ENCODE peak calls at places on chromosome 5, in six cellular contexts. One of them, this sample, is unnamed.

GRCh38 chr5:96868603-96869371 is 7.5 kb upstream of the ERAP2 start:
- DNase-seq in foreskin fibroblast: peak
- DNase-seq in RWPE2: no peak
- DNase-seq in Caco-2: peak
- DNase-seq in HepG2: peak
- DNase-seq in stomach: no peak
- DNase-seq in this sample: peak

GRCh38 chr5:43121565-43122484 is 1.1 kb downstream of the ZNF131 start:
- DNase-seq in foreskin fibroblast: peak
- DNase-seq in RWPE2: no peak
- DNase-seq in Caco-2: peak
- DNase-seq in HepG2: peak
- DNase-seq in stomach: no peak
- DNase-seq in this sample: peak

GRCh38 chr5:159638481-159638880 is 277.8 kb upstream of the ADRA1B start:
- DNase-seq in foreskin fibroblast: no peak
- DNase-seq in RWPE2: no peak
- DNase-seq in Caco-2: no peak
- DNase-seq in HepG2: no peak
- DNase-seq in stomach: no peak
- DNase-seq in this sample: no peak

GRCh38 chr5:149615976-149616375 is 34.7 kb downstream of the ARHGEF37 start:
- DNase-seq in foreskin fibroblast: no peak
- DNase-seq in RWPE2: no peak
- DNase-seq in Caco-2: no peak
- DNase-seq in HepG2: no peak
- DNase-seq in stomach: no peak
- DNase-seq in this sample: no peak

GRCh38 chr5:78705826-78706225 is 57.3 kb upstream of the LHFPL2 start:
- DNase-seq in foreskin fibroblast: no peak
- DNase-seq in RWPE2: no peak
- DNase-seq in Caco-2: no peak
- DNase-seq in HepG2: no peak
- DNase-seq in stomach: no peak
- DNase-seq in this sample: no peak

GRCh38 chr5:132901730-132902129 is 28.3 kb downstream of the LEAP2 start:
- DNase-seq in foreskin fibroblast: no peak
- DNase-seq in RWPE2: no peak
- DNase-seq in Caco-2: no peak
- DNase-seq in HepG2: no peak
- DNase-seq in stomach: no peak
- DNase-seq in this sample: no peak

GRCh38 chr5:127486471-127486870 is 31.0 kb upstream of the PRRC1 start:
- DNase-seq in foreskin fibroblast: no peak
- DNase-seq in RWPE2: no peak
- DNase-seq in Caco-2: no peak
- DNase-seq in HepG2: no peak
- DNase-seq in stomach: no peak
- DNase-seq in this sample: no peak

GRCh38 chr5:133703935-133704334 is 91.6 kb upstream of the FSTL4 start:
- DNase-seq in foreskin fibroblast: no peak
- DNase-seq in RWPE2: no peak
- DNase-seq in Caco-2: no peak
- DNase-seq in HepG2: no peak
- DNase-seq in stomach: no peak
- DNase-seq in this sample: no peak

GRCh38 chr5:20367178-20367577 is 379.2 kb upstream of the CDH18 start:
- DNase-seq in foreskin fibroblast: no peak
- DNase-seq in RWPE2: no peak
- DNase-seq in Caco-2: no peak
- DNase-seq in HepG2: no peak
- DNase-seq in stomach: peak
- DNase-seq in this sample: no peak

GRCh38 chr5:139646111-139646510 is 2.0 kb upstream of the CXXC5 start:
- DNase-seq in foreskin fibroblast: no peak
- DNase-seq in RWPE2: peak
- DNase-seq in Caco-2: no peak
- DNase-seq in HepG2: no peak
- DNase-seq in stomach: no peak
- DNase-seq in this sample: no peak

GRCh38 chr5:168592014-168592368 is 12.8 kb upstream of the PANK3 start:
- DNase-seq in foreskin fibroblast: peak
- DNase-seq in RWPE2: no peak
- DNase-seq in Caco-2: peak
- DNase-seq in HepG2: peak
- DNase-seq in stomach: peak
- DNase-seq in this sample: no peak

GRCh38 chr5:150038547-150038946 is 38.0 kb downstream of the HMGXB3 start:
- DNase-seq in foreskin fibroblast: no peak
- DNase-seq in RWPE2: no peak
- DNase-seq in Caco-2: no peak
- DNase-seq in HepG2: no peak
- DNase-seq in stomach: no peak
- DNase-seq in this sample: no peak

GRCh38 chr5:160438316-160439204 is 16.9 kb downstream of the PTTG1 start:
- DNase-seq in foreskin fibroblast: peak
- DNase-seq in RWPE2: no peak
- DNase-seq in Caco-2: peak
- DNase-seq in HepG2: peak
- DNase-seq in stomach: peak
- DNase-seq in this sample: no peak

GRCh38 chr5:36450229-36451024 is 148.7 kb upstream of the RANBP3L start:
- DNase-seq in foreskin fibroblast: peak
- DNase-seq in RWPE2: no peak
- DNase-seq in Caco-2: no peak
- DNase-seq in HepG2: no peak
- DNase-seq in stomach: no peak
- DNase-seq in this sample: no peak

GRCh38 chr5:116045821-116046220 is 13.5 kb downstream of the ARL14EPL start:
- DNase-seq in foreskin fibroblast: no peak
- DNase-seq in RWPE2: no peak
- DNase-seq in Caco-2: no peak
- DNase-seq in HepG2: no peak
- DNase-seq in stomach: no peak
- DNase-seq in this sample: no peak

GRCh38 chr5:59358497-59358896 is 535.0 kb downstream of the PDE4D start:
- DNase-seq in foreskin fibroblast: no peak
- DNase-seq in RWPE2: no peak
- DNase-seq in Caco-2: no peak
- DNase-seq in HepG2: no peak
- DNase-seq in stomach: no peak
- DNase-seq in this sample: no peak

GRCh38 chr5:138149530-138149929 is 10.3 kb upstream of the NME5 start:
- DNase-seq in foreskin fibroblast: peak
- DNase-seq in RWPE2: no peak
- DNase-seq in Caco-2: peak
- DNase-seq in HepG2: no peak
- DNase-seq in stomach: no peak
- DNase-seq in this sample: no peak
- TF ChIP-seq CTCF in foreskin fibroblast: no peak
- TF ChIP-seq CTCF in RWPE2: no peak
- TF ChIP-seq CTCF in Caco-2: no peak
- TF ChIP-seq CTCF in HepG2: no peak
- TF ChIP-seq CTCF in stomach: no peak
- TF ChIP-seq CTCF in this sample: no peak

GRCh38 chr5:111757582-111758283 is 739 bp upstream of the NREP start:
- DNase-seq in foreskin fibroblast: peak
- DNase-seq in RWPE2: peak
- DNase-seq in Caco-2: peak
- DNase-seq in HepG2: peak
- DNase-seq in stomach: peak
- DNase-seq in this sample: peak

GRCh38 chr5:111755942-111756353 is 1.0 kb downstream of the NREP start:
- DNase-seq in foreskin fibroblast: no peak
- DNase-seq in RWPE2: no peak
- DNase-seq in Caco-2: no peak
- DNase-seq in HepG2: no peak
- DNase-seq in stomach: no peak
- DNase-seq in this sample: no peak

GRCh38 chr5:111755264-111755941 is 1.6 kb downstream of the NREP start:
- DNase-seq in foreskin fibroblast: no peak
- DNase-seq in RWPE2: no peak
- DNase-seq in Caco-2: no peak
- DNase-seq in HepG2: no peak
- DNase-seq in stomach: no peak
- DNase-seq in this sample: no peak

GRCh38 chr5:111758284-111758628 is 1.3 kb upstream of the NREP start:
- DNase-seq in foreskin fibroblast: no peak
- DNase-seq in RWPE2: no peak
- DNase-seq in Caco-2: no peak
- DNase-seq in HepG2: no peak
- DNase-seq in stomach: no peak
- DNase-seq in this sample: no peak

GRCh38 chr5:111756701-111757581 is at the start of gene NREP:
- DNase-seq in foreskin fibroblast: peak
- DNase-seq in RWPE2: peak
- DNase-seq in Caco-2: peak
- DNase-seq in HepG2: peak
- DNase-seq in stomach: peak
- DNase-seq in this sample: no peak
- TF ChIP-seq CTCF in foreskin fibroblast: peak
- TF ChIP-seq CTCF in RWPE2: peak
- TF ChIP-seq CTCF in Caco-2: peak
- TF ChIP-seq CTCF in HepG2: no peak
- TF ChIP-seq CTCF in stomach: no peak
- TF ChIP-seq CTCF in this sample: no peak

DNA sequence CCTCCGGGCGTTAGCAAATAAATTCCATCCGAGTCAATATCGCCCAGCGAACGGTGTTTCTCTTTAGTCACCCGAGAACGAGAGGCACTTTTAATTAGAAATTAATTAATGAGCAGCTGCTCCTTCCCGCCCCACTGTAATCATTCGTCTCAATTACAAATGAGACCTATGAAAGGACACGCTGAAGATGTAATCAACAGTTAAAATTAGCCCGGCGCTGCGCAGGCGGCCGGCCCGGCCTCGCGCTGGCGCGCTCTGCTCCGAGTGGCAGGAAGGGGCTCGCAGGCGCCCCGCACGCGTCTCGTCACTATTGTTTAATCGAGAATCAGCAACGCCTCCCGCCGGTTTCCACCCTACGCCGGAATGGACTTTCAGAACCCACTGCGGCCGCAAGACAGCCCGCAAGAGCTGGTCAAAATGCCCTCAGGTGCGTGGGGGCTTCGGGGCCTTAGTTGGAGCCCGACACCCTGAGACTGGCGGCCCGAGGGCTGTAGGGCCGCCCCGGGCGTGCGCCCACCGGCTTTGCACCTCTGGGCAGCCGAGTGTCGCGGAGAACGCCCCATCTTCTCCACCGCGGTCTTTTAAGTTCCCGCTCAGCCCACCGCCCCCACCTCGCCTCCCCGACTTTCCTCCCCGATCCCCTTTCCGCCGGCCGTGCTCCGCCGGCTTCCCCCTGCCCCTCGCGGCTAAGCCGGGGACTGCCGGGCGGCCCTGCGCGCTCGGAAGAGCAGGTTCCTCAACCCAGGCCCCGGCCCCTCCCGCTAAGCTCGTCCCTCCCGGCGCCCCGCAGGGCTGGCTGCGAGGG is 597 bp upstream of the IRX4 start:
- DNase-seq in foreskin fibroblast: no peak
- DNase-seq in RWPE2: peak
- DNase-seq in Caco-2: no peak
- DNase-seq in HepG2: no peak
- DNase-seq in stomach: no peak
- DNase-seq in this sample: no peak
- TF ChIP-seq CTCF in foreskin fibroblast: no peak
- TF ChIP-seq CTCF in RWPE2: peak
- TF ChIP-seq CTCF in Caco-2: no peak
- TF ChIP-seq CTCF in HepG2: no peak
- TF ChIP-seq CTCF in stomach: no peak
- TF ChIP-seq CTCF in this sample: no peak

GRCh38 chr5:143008809-143009521 is 238.8 kb downstream of the ARHGAP26 start:
- DNase-seq in foreskin fibroblast: peak
- DNase-seq in RWPE2: peak
- DNase-seq in Caco-2: no peak
- DNase-seq in HepG2: no peak
- DNase-seq in stomach: peak
- DNase-seq in this sample: peak
- TF ChIP-seq CTCF in foreskin fibroblast: no peak
- TF ChIP-seq CTCF in RWPE2: peak
- TF ChIP-seq CTCF in Caco-2: no peak
- TF ChIP-seq CTCF in HepG2: no peak
- TF ChIP-seq CTCF in stomach: no peak
- TF ChIP-seq CTCF in this sample: no peak

GRCh38 chr5:87069311-87069710 is 198.4 kb upstream of the RASA1 start:
- DNase-seq in foreskin fibroblast: no peak
- DNase-seq in RWPE2: no peak
- DNase-seq in Caco-2: no peak
- DNase-seq in HepG2: no peak
- DNase-seq in stomach: no peak
- DNase-seq in this sample: no peak

GRCh38 chr5:87074934-87075541 is 192.6 kb upstream of the RASA1 start:
- DNase-seq in foreskin fibroblast: no peak
- DNase-seq in RWPE2: no peak
- DNase-seq in Caco-2: no peak
- DNase-seq in HepG2: no peak
- DNase-seq in stomach: no peak
- DNase-seq in this sample: peak

GRCh38 chr5:87074072-87074471 is 193.6 kb upstream of the RASA1 start:
- DNase-seq in foreskin fibroblast: no peak
- DNase-seq in RWPE2: no peak
- DNase-seq in Caco-2: no peak
- DNase-seq in HepG2: no peak
- DNase-seq in stomach: no peak
- DNase-seq in this sample: no peak

DNA sequence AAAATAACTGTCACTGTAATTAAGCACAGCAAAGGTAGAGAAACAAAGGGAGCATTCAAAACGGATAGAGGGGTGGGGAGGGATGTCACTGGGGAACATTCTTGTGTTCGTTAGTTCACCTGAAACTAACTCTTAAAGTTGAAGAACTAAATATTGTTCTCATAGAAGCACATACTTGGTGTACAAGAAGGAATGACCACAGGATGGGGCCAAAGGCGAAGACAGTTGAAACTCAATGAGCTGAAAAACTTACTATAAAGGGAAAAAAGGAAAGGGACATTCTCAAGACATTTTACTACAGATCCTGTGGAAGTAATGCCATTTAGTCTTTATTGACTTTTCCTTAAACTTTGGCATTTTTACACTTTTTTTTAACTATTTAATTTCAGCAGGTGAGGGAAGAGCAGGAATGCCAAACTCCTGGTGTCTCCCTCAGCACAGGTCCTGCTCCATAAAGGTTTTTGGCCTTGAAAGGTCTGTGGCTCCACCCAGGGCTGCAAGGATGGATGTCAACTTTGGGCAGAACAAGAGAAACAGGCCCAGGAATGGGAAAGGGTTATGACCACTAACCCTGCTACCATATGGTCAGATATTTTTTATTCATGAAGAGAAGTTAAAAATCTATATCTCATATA is 197.6 kb upstream of the RASA1 start:
- DNase-seq in foreskin fibroblast: peak
- DNase-seq in RWPE2: no peak
- DNase-seq in Caco-2: peak
- DNase-seq in HepG2: no peak
- DNase-seq in stomach: no peak
- DNase-seq in this sample: peak
- TF ChIP-seq CTCF in foreskin fibroblast: peak
- TF ChIP-seq CTCF in RWPE2: peak
- TF ChIP-seq CTCF in Caco-2: peak
- TF ChIP-seq CTCF in HepG2: peak
- TF ChIP-seq CTCF in stomach: no peak
- TF ChIP-seq CTCF in this sample: peak